ENCODE peak calls at places on chromosomes 3 and 15, in six cellular contexts. R is suprapubic skin; L is tibial nerve; W is CD4-positive, CD25-positive, alpha-beta regulatory T cell; I is CD4-positive, alpha-beta T cell; N is esophagus muscularis mucosa. Q is an unnamed sample.

GRCh38 chr15:77421370-77421700 is 647 bp downstream of the HMG20A start:
- DNase-seq in N (no peak), L (no peak), R (no peak), I (no peak), W (no peak), Q (no peak)

GRCh38 chr3:157499342-157499963 is 3.8 kb downstream of the VEPH1 start:
- DNase-seq in R (no peak), I (no peak), W (no peak), L (no peak), N (peak; percentile 78), Q (peak; percentile 7)

GRCh38 chr15:53116169-53116568 is 326.0 kb upstream of the ONECUT1 start:
- DNase-seq in W (no peak), L (no peak), N (no peak), I (no peak), R (no peak), Q (no peak)

GRCh38 chr15:100170280-100170654 is 171.5 kb downstream of the ADAMTS17 start:
- DNase-seq in L (no peak), I (no peak), R (no peak), N (no peak), W (no peak), Q (no peak)

GRCh38 chr3:87173071-87173470 is 54.0 kb upstream of the CHMP2B start:
- DNase-seq in N (no peak), R (no peak), I (no peak), L (no peak), W (no peak), Q (no peak)

GRCh38 chr3:98573231-98573728 is 20.1 kb downstream of the CPOX start:
- DNase-seq in I (no peak), N (no peak), L (no peak), R (no peak), W (no peak), Q (no peak)

GRCh38 chr3:110243081-110243480 is 828.5 kb upstream of the NECTIN3 start:
- DNase-seq in N (no peak), R (no peak), L (no peak), I (no peak), W (no peak), Q (no peak)

GRCh38 chr3:52291508-52292181 is 4.0 kb downstream of the GLYCTK start:
- DNase-seq in L (no peak), R (peak; percentile 26), N (no peak), W (no peak), I (peak; percentile 29), Q (no peak)

GRCh38 chr3:114953215-114953799 is 193.8 kb downstream of the ZBTB20 start:
- DNase-seq in R (no peak), I (no peak), N (no peak), L (no peak), W (no peak), Q (no peak)

GRCh38 chr3:146598486-146598885 is 6.7 kb downstream of the PLSCR5 start:
- DNase-seq in L (no peak), N (no peak), R (no peak), I (no peak), W (no peak), Q (no peak)

GRCh38 chr3:109176726-109177125 is 40.2 kb downstream of the C3orf85 start:
- DNase-seq in I (no peak), N (no peak), R (no peak), L (no peak), W (no peak), Q (no peak)

GRCh38 chr15:82663186-82663600 is 16.0 kb upstream of the CPEB1 start:
- DNase-seq in I (peak; percentile 32), L (peak; percentile 31), R (no peak), W (no peak), N (no peak), Q (no peak)

GRCh38 chr3:111967651-111968274 is 11.1 kb upstream of the ABHD10 start:
- DNase-seq in W (peak; percentile 61), I (peak; percentile 62), N (peak; percentile 97), L (peak; percentile 97), R (peak; percentile 84), Q (peak; percentile 36)

GRCh38 chr3:38538773-38539353 is 42.7 kb downstream of the EXOG start:
- DNase-seq in L (no peak), W (no peak), R (no peak), I (no peak), N (no peak), Q (no peak)

GRCh38 chr3:71478568-71478967 is 105.0 kb downstream of the FOXP1 start:
- DNase-seq in L (no peak), R (no peak), I (peak; percentile 52), W (peak; percentile 44), N (no peak), Q (no peak)

GRCh38 chr3:30613135-30613825 is 6.9 kb downstream of the TGFBR2 start:
- DNase-seq in N (no peak), I (no peak), R (no peak), L (no peak), W (no peak), Q (no peak)

GRCh38 chr15:80906159-80906775 is 83.4 kb downstream of the MESD start:
- DNase-seq in I (no peak), N (no peak), L (no peak), R (no peak), W (no peak), Q (no peak)

GRCh38 chr15:51227967-51228783 is 110.2 kb downstream of the CYP19A1 start:
- DNase-seq in L (no peak), R (no peak), I (no peak), W (no peak), N (peak; percentile 80), Q (peak; percentile 29)

GRCh38 chr3:189070965-189071364 is 100.8 kb upstream of the TPRG1 start:
- DNase-seq in R (no peak), W (no peak), L (no peak), N (no peak), I (no peak), Q (no peak)

GRCh38 chr3:58577269-58577821 is at the start of gene FAM107A:
- DNase-seq in L (peak; percentile 67), N (no peak), W (no peak), R (peak; percentile 83), I (no peak), Q (peak; percentile 53)

GRCh38 chr15:96565266-96565665 is 234.8 kb downstream of the NR2F2 start:
- DNase-seq in N (no peak), L (no peak), R (no peak), W (no peak), I (no peak), Q (no peak)

GRCh38 chr3:107384428-107384827 is 7.2 kb downstream of the CCDC54 start:
- DNase-seq in R (no peak), L (no peak), W (no peak), I (no peak), N (no peak), Q (no peak)
- H3K27ac ChIP-seq in R (no peak overlapping the region), L (no peak overlapping the region), W (no peak overlapping the region), I (no peak overlapping the region), N (no peak overlapping the region), Q (peak overlapping the region; percentile 96)

DNA sequence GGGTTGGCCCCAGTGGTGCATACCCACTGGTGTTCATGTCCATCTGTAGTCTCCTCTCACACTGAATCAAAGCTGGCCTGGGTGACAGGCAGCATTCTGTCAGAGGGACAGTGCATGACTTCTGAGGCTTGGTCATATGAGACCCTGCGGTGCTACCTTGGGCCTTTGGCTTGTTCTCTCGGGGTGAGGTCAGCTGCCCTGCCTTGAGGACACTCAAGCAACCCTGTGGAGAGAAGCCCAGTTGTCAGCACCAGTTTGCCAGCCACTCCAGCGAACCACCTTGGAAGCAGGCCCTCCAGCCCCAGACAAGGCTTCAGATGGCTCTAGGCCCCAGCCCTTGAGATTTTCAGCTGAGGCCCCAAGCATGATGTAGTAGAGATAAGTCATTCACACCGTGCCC is 16.9 kb upstream of the RAB7A start:
- DNase-seq in R (no peak), L (no peak), I (no peak), N (no peak), W (no peak), Q (no peak)
- H3K27ac ChIP-seq in R (peak overlapping the region; percentile 38), L (no peak overlapping the region), I (no peak overlapping the region), N (no peak overlapping the region), W (no peak overlapping the region), Q (no peak overlapping the region)

GRCh38 chr3:184160456-184160855 is 5.3 kb downstream of the DVL3 start:
- DNase-seq in N (no peak), R (no peak), L (no peak), W (no peak), I (no peak), Q (no peak)
- H3K27ac ChIP-seq in N (peak overlapping the region; percentile 96), R (no peak overlapping the region), L (peak overlapping the region; percentile 78), W (no peak overlapping the region), I (no peak overlapping the region), Q (no peak overlapping the region)

DNA sequence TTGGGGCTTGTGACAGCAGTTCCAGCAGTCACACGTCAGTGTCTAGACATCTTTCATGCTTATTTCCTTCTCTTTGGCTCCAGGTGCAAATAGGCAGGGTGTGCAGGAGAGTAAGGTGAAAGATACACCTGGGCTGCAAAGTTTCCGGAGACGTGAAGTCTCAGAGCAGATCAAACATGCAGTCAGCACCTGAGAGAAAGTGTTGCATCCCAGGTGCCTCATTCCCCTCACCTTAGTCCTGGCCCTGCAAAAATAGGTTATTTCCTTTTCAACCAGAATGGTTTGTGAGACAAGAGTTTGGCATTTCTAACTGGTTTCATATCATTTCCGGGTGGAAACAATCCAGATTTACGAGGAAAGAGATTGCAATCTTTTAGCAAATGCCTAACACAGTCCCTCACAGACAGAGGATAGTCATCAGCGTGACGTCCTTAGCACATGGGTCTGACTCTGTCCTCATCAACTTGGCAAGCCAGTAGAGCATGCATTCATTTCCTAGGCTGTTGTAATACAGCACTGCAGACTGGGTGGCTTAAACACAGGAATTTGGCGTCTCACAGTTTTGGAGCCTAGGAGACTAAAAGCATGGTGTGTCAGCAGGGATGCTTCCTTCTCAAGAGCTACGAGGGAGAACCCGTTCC is 58.2 kb upstream of the ARRDC4 start:
- DNase-seq in W (no peak), I (no peak), R (no peak), L (no peak), N (no peak), Q (no peak)
- H3K27ac ChIP-seq in W (no peak overlapping the region), I (no peak overlapping the region), R (no peak overlapping the region), L (no peak overlapping the region), N (no peak overlapping the region), Q (no peak overlapping the region)

DNA sequence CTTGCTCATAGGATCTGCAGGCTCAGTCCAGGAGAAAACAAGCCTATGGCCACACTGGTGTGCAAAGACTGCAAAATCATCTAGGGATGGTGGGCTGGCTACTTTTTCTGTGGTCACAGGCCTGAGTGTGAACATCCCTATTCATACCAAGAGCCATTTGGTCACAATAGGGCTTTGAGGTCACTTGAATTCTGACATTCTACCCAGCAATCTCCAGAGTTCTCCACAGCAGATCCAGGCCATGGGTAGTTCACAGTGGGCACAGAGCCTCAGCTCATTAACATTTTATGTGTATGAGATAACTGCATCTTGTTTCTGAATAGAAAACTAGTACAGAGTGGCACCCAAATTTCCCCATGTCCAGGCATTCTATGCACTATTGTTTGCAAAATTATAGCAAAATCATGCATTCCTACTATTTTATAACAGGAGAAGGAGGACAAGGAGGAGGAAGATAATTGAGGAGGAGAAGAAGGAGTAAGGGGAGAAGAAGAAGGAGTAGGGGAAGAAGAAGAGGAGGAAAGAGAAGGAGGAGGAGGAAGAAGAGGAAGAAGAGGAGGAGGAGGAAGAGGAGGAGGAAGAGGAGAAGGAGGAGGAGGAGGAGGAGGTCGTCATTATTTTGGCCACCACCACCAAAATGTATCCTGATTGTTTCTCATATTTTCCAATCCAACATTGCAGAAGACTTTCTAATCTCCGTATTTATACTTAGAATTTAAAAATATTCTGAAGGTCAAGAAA is 129.0 kb downstream of the SEMA6D start:
- DNase-seq in W (no peak), N (no peak), L (no peak), R (no peak), I (no peak), Q (peak; percentile 53)
- H3K27ac ChIP-seq in W (no peak overlapping the region), N (no peak overlapping the region), L (no peak overlapping the region), R (no peak overlapping the region), I (no peak overlapping the region), Q (peak overlapping the region; percentile 65)

GRCh38 chr15:37125143-37125542 is 24.8 kb upstream of the MEIS2 start:
- DNase-seq in N (no peak), I (no peak), L (no peak), R (no peak), W (no peak), Q (no peak)
- H3K27ac ChIP-seq in N (peak overlapping the region; percentile 38), I (no peak overlapping the region), L (no peak overlapping the region), R (no peak overlapping the region), W (no peak overlapping the region), Q (no peak overlapping the region)

Q was measured in caudate nucleus.